ENCODE peak calls at places on chromosomes 12 and 14, in five cellular contexts. One of them, this sample, is unnamed.

GRCh38 chr14:76727403-76727802 is 33.9 kb upstream of the VASH1 start:
- DNase-seq in ovary: no peak
- DNase-seq in left lung: no peak
- DNase-seq in CD8-positive, alpha-beta T cell: no peak
- DNase-seq in brain microvascular endothelial cell: no peak
- DNase-seq in this sample: no peak

GRCh38 chr14:75303415-75303814 is 24.8 kb downstream of the FOS start:
- DNase-seq in ovary: peak; percentile 80
- DNase-seq in left lung: no peak
- DNase-seq in CD8-positive, alpha-beta T cell: peak; percentile 74
- DNase-seq in brain microvascular endothelial cell: peak; percentile 62
- DNase-seq in this sample: no peak

GRCh38 chr14:28755198-28755794 is 11.3 kb upstream of the FOXG1 start:
- DNase-seq in ovary: no peak
- DNase-seq in left lung: no peak
- DNase-seq in CD8-positive, alpha-beta T cell: no peak
- DNase-seq in brain microvascular endothelial cell: no peak
- DNase-seq in this sample: no peak

GRCh38 chr12:119444462-119445044 is 110.0 kb downstream of the CCDC60 start:
- DNase-seq in ovary: peak; percentile 15
- DNase-seq in left lung: no peak
- DNase-seq in CD8-positive, alpha-beta T cell: no peak
- DNase-seq in brain microvascular endothelial cell: peak; percentile 5
- DNase-seq in this sample: no peak

GRCh38 chr12:54195736-54196347 is 7.1 kb upstream of the SMUG1 start:
- DNase-seq in ovary: no peak
- DNase-seq in left lung: peak; percentile 86
- DNase-seq in CD8-positive, alpha-beta T cell: no peak
- DNase-seq in brain microvascular endothelial cell: peak; percentile 73
- DNase-seq in this sample: no peak

GRCh38 chr14:81137316-81137715 is 83.4 kb downstream of the GTF2A1 start:
- DNase-seq in ovary: no peak
- DNase-seq in left lung: no peak
- DNase-seq in CD8-positive, alpha-beta T cell: no peak
- DNase-seq in brain microvascular endothelial cell: peak; percentile 64
- DNase-seq in this sample: no peak

GRCh38 chr12:131929530-131930456 is 717 bp downstream of the PUS1 start:
- DNase-seq in ovary: peak; percentile 20
- DNase-seq in left lung: peak; percentile 85
- DNase-seq in CD8-positive, alpha-beta T cell: peak; percentile 55
- DNase-seq in brain microvascular endothelial cell: peak; percentile 18
- DNase-seq in this sample: no peak

GRCh38 chr14:104288272-104288671 is 149.9 kb downstream of the KIF26A start:
- DNase-seq in ovary: peak; percentile 6
- DNase-seq in left lung: peak; percentile 51
- DNase-seq in CD8-positive, alpha-beta T cell: no peak
- DNase-seq in brain microvascular endothelial cell: no peak
- DNase-seq in this sample: peak; percentile 54

GRCh38 chr12:95908573-95908972 is 33.8 kb downstream of the CCDC38 start:
- DNase-seq in ovary: no peak
- DNase-seq in left lung: no peak
- DNase-seq in CD8-positive, alpha-beta T cell: no peak
- DNase-seq in brain microvascular endothelial cell: no peak
- DNase-seq in this sample: no peak

GRCh38 chr12:95216704-95217376 is 427 bp downstream of the FGD6 start:
- DNase-seq in ovary: no peak
- DNase-seq in left lung: no peak
- DNase-seq in CD8-positive, alpha-beta T cell: no peak
- DNase-seq in brain microvascular endothelial cell: no peak
- DNase-seq in this sample: peak; percentile 76

GRCh38 chr14:53963491-53964227 is 7.0 kb upstream of the BMP4 start:
- DNase-seq in ovary: peak; percentile 48
- DNase-seq in left lung: peak; percentile 71
- DNase-seq in CD8-positive, alpha-beta T cell: no peak
- DNase-seq in brain microvascular endothelial cell: no peak
- DNase-seq in this sample: no peak

GRCh38 chr14:24013654-24014514 is 25.2 kb downstream of the DHRS4L2 start:
- DNase-seq in ovary: peak; percentile 49
- DNase-seq in left lung: no peak
- DNase-seq in CD8-positive, alpha-beta T cell: peak; percentile 66
- DNase-seq in brain microvascular endothelial cell: peak; percentile 64
- DNase-seq in this sample: no peak

GRCh38 chr14:69376439-69376838 is 21.7 kb downstream of the ERH start:
- DNase-seq in ovary: no peak
- DNase-seq in left lung: no peak
- DNase-seq in CD8-positive, alpha-beta T cell: no peak
- DNase-seq in brain microvascular endothelial cell: no peak
- DNase-seq in this sample: no peak

GRCh38 chr12:82635263-82635662 is 51.4 kb upstream of the TMTC2 start:
- DNase-seq in ovary: no peak
- DNase-seq in left lung: no peak
- DNase-seq in CD8-positive, alpha-beta T cell: no peak
- DNase-seq in brain microvascular endothelial cell: no peak
- DNase-seq in this sample: no peak

GRCh38 chr12:50515587-50515986 is 10.8 kb downstream of the DIP2B start:
- DNase-seq in ovary: no peak
- DNase-seq in left lung: no peak
- DNase-seq in CD8-positive, alpha-beta T cell: no peak
- DNase-seq in brain microvascular endothelial cell: peak; percentile 24
- DNase-seq in this sample: no peak

GRCh38 chr12:38556647-38557046 is 240.1 kb downstream of the ALG10B start:
- DNase-seq in ovary: no peak
- DNase-seq in left lung: no peak
- DNase-seq in CD8-positive, alpha-beta T cell: no peak
- DNase-seq in brain microvascular endothelial cell: no peak
- DNase-seq in this sample: no peak

GRCh38 chr12:1206118-1206734 is 215.2 kb downstream of the ERC1 start:
- DNase-seq in ovary: no peak
- DNase-seq in left lung: no peak
- DNase-seq in CD8-positive, alpha-beta T cell: no peak
- DNase-seq in brain microvascular endothelial cell: no peak
- DNase-seq in this sample: no peak

GRCh38 chr12:1201886-1202285 is 210.9 kb downstream of the ERC1 start:
- DNase-seq in ovary: no peak
- DNase-seq in left lung: no peak
- DNase-seq in CD8-positive, alpha-beta T cell: no peak
- DNase-seq in brain microvascular endothelial cell: no peak
- DNase-seq in this sample: no peak

GRCh38 chr12:1204581-1205121 is 213.6 kb downstream of the ERC1 start:
- DNase-seq in ovary: no peak
- DNase-seq in left lung: no peak
- DNase-seq in CD8-positive, alpha-beta T cell: no peak
- DNase-seq in brain microvascular endothelial cell: peak; percentile 23
- DNase-seq in this sample: no peak

GRCh38 chr12:1205512-1206060 is 214.6 kb downstream of the ERC1 start:
- DNase-seq in ovary: no peak
- DNase-seq in left lung: no peak
- DNase-seq in CD8-positive, alpha-beta T cell: no peak
- DNase-seq in brain microvascular endothelial cell: peak; percentile 14
- DNase-seq in this sample: no peak

DNA sequence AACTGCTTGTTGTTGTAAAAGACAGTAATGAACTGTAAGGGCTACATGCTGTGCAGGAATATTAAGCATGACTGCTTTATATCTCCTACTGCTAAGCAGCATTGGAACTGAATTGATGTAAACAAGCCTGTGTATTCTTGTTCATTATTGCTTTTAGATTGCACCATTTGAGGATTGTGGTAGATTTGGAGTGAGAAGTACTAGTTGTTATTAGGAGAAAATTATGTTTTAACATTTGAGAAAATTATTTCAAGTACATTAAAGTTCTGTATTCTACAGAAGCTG is 212.7 kb downstream of the ERC1 start:
- DNase-seq in ovary: no peak
- DNase-seq in left lung: no peak
- DNase-seq in CD8-positive, alpha-beta T cell: no peak
- DNase-seq in brain microvascular endothelial cell: no peak
- DNase-seq in this sample: no peak
- H3K27ac ChIP-seq in ovary: peak overlapping the region; percentile 74
- H3K27ac ChIP-seq in left lung: no peak overlapping the region
- H3K27ac ChIP-seq in CD8-positive, alpha-beta T cell: no peak overlapping the region
- H3K27ac ChIP-seq in brain microvascular endothelial cell: no peak overlapping the region
- H3K27ac ChIP-seq in this sample: no peak overlapping the region

DNA sequence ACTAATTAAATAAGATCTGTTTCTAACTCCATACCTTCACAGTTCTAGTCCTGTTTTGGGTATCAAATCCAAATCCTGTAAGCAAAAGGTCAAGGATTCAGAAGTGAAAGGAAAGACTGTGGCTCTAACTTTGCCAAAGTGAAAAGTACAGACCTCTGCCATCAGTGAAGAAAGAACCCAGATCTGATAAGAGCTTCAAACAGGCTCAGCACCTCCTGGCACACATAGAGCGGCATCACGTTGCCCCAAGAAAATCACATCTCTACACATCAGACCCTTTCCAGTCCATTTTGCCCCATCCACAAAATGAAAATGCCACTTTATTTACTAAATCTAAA is 23.2 kb downstream of the CLIP1 start:
- DNase-seq in ovary: no peak
- DNase-seq in left lung: no peak
- DNase-seq in CD8-positive, alpha-beta T cell: no peak
- DNase-seq in brain microvascular endothelial cell: no peak
- DNase-seq in this sample: no peak
- H3K4me3 ChIP-seq in ovary: peak overlapping the region; percentile 8
- H3K4me3 ChIP-seq in left lung: no peak overlapping the region
- H3K4me3 ChIP-seq in CD8-positive, alpha-beta T cell: no peak overlapping the region
- H3K4me3 ChIP-seq in brain microvascular endothelial cell: no peak overlapping the region
- H3K4me3 ChIP-seq in this sample: peak overlapping the region; percentile 49

GRCh38 chr14:100680439-100681051 is 46.1 kb upstream of the DLK1 start:
- DNase-seq in ovary: peak; percentile 60
- DNase-seq in left lung: no peak
- DNase-seq in CD8-positive, alpha-beta T cell: no peak
- DNase-seq in brain microvascular endothelial cell: no peak
- DNase-seq in this sample: no peak

GRCh38 chr14:100681111-100681510 is 45.6 kb upstream of the DLK1 start:
- DNase-seq in ovary: no peak
- DNase-seq in left lung: no peak
- DNase-seq in CD8-positive, alpha-beta T cell: no peak
- DNase-seq in brain microvascular endothelial cell: no peak
- DNase-seq in this sample: no peak

GRCh38 chr14:100677925-100678765 is 48.5 kb upstream of the DLK1 start:
- DNase-seq in ovary: peak; percentile 83
- DNase-seq in left lung: peak; percentile 79
- DNase-seq in CD8-positive, alpha-beta T cell: no peak
- DNase-seq in brain microvascular endothelial cell: no peak
- DNase-seq in this sample: no peak

GRCh38 chr14:100679170-100679569 is 47.5 kb upstream of the DLK1 start:
- DNase-seq in ovary: no peak
- DNase-seq in left lung: no peak
- DNase-seq in CD8-positive, alpha-beta T cell: no peak
- DNase-seq in brain microvascular endothelial cell: no peak
- DNase-seq in this sample: no peak

DNA sequence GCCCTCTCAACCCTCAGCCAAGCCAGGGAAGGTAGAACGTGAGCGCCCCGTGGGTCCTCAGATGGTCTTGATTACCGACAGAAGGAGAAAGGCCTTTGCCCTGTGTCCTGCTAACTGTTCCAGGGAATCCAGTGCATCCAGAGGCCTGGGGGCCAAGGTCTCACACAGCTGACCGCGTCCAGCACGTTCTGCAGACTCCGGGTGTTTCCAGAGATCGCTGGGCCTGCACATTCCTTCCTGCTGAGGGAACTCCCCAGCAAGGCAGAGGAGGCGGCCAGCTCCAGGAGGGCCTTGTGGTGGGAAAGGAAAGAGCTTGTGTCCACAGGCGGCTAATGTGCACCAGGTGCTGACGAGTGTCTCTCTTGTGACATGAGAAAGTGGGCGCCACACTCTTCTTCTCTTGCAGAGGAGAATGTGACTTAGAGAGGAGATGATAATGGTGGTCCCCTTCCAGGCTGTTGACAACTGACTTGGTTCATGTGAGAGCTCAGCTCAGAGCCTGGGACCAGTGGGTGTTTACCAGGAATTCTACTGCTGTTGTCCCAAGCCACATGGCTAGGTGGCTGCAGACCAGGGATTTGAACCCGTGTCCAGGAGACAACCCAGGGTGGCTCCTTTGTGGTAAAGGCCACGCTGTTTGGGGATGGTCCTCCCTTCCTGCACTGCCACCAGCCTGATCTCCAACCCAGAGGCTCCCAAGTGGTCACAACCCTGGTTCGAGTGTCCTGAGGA is 46.8 kb upstream of the DLK1 start:
- DNase-seq in ovary: peak; percentile 89
- DNase-seq in left lung: no peak
- DNase-seq in CD8-positive, alpha-beta T cell: no peak
- DNase-seq in brain microvascular endothelial cell: peak; percentile 83
- DNase-seq in this sample: no peak
- TF ChIP-seq CTCF in ovary: no peak
- TF ChIP-seq CTCF in left lung: no peak
- TF ChIP-seq CTCF in CD8-positive, alpha-beta T cell: no peak
- TF ChIP-seq CTCF in brain microvascular endothelial cell: peak; percentile 47
- TF ChIP-seq CTCF in this sample: no peak

GRCh38 chr12:53052419-53053222 is 2.8 kb downstream of the TNS2 start:
- DNase-seq in ovary: peak; percentile 95
- DNase-seq in left lung: peak; percentile 90
- DNase-seq in CD8-positive, alpha-beta T cell: no peak
- DNase-seq in brain microvascular endothelial cell: peak; percentile 67
- DNase-seq in this sample: peak; percentile 94

GRCh38 chr12:53049582-53050318 is at the start of gene TNS2:
- DNase-seq in ovary: peak; percentile 81
- DNase-seq in left lung: no peak
- DNase-seq in CD8-positive, alpha-beta T cell: no peak
- DNase-seq in brain microvascular endothelial cell: no peak
- DNase-seq in this sample: peak; percentile 94

GRCh38 chr12:53050426-53051057 is 677 bp downstream of the TNS2 start:
- DNase-seq in ovary: no peak
- DNase-seq in left lung: no peak
- DNase-seq in CD8-positive, alpha-beta T cell: no peak
- DNase-seq in brain microvascular endothelial cell: no peak
- DNase-seq in this sample: peak; percentile 81

GRCh38 chr12:53051881-53052412 is 2.1 kb downstream of the TNS2 start:
- DNase-seq in ovary: peak; percentile 31
- DNase-seq in left lung: no peak
- DNase-seq in CD8-positive, alpha-beta T cell: no peak
- DNase-seq in brain microvascular endothelial cell: no peak
- DNase-seq in this sample: no peak

DNA sequence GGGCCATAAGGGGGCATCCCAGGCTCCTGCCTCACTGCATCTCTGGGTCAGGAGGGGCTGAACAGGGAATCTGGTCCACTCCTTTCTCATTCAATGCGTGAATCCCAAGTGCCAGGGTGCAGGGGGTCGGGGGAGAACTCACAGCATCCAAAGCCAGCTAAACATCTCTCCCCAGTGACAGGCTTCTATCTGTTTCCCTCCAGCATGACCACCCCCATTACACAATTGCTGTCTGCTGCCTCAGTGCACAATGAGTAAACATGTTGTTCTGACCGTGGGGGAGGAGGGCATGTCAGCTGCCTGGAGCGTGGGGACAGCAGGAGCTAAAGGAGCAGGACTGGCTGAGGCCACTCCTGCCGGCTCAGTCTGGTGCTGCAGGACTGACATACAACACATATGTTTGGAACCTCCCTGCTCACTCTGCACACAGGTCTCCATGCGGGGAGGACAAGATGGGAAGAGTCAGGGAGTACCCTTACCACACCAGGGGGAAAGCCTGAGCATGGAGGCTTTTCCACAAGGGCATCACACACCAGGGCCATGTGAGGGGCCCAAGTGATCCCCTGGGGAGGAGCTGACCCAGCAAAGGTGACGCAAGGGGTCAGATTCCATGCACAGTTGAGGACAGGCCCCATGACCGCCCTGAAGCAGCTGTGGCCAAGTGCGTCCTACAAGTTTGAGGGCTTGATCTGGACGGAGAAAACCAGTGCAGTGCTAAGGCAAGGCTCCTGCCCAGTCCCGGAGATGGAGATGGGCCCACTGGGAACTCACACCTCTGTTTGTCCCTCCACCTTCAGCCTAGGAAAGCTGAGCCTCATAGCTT is 1.4 kb downstream of the TNS2 start:
- DNase-seq in ovary: peak; percentile 80
- DNase-seq in left lung: peak; percentile 79
- DNase-seq in CD8-positive, alpha-beta T cell: no peak
- DNase-seq in brain microvascular endothelial cell: peak; percentile 63
- DNase-seq in this sample: peak; percentile 91
- H3K27ac ChIP-seq in ovary: peak overlapping the region; percentile 99
- H3K27ac ChIP-seq in left lung: peak overlapping the region; percentile 96
- H3K27ac ChIP-seq in CD8-positive, alpha-beta T cell: no peak overlapping the region
- H3K27ac ChIP-seq in brain microvascular endothelial cell: no peak overlapping the region
- H3K27ac ChIP-seq in this sample: peak overlapping the region; percentile 95

This sample was measured in coronary artery.